ENCODE peak calls at places on chromosomes 12 and 14, in six cellular contexts. B is ELF-1; R is GDM1; L is NCI-H2171; G is lung; H is stimulated activated CD8-positive, alpha-beta memory T cell treated with anti-CD3 and anti-CD28 coated beads, Interleukin-15, amount 100 ng/mL, for 1 hour. Q is an unnamed sample.

GRCh38 chr12:50647479-50647878 is 116.4 kb upstream of the ATF1 start:
- DNase-seq in B (no peak), R (no peak), L (no peak), G (no peak), H (no peak), Q (no peak)

GRCh38 chr12:3150308-3150670 is 73.1 kb downstream of the TSPAN9 start:
- DNase-seq in B (no peak), R (no peak), L (no peak), G (no peak), H (no peak), Q (no peak)

GRCh38 chr12:53345486-53346195 is 9.5 kb upstream of the SP7 start:
- DNase-seq in B (no peak), R (no peak), L (peak), G (no peak), H (no peak), Q (peak)

GRCh38 chr14:70416717-70417349 is at the start of gene SYNJ2BP:
- DNase-seq in B (peak), R (peak), L (peak), G (peak), H (peak), Q (peak)

GRCh38 chr12:89863332-89863938 is 154.8 kb upstream of the ATP2B1 start:
- DNase-seq in B (no peak), R (no peak), L (no peak), G (no peak), H (peak), Q (no peak)

GRCh38 chr12:80710727-80711066 is 3.3 kb downstream of the MYF6 start:
- DNase-seq in B (no peak), R (no peak), L (no peak), G (no peak), H (no peak), Q (no peak)

GRCh38 chr12:96034631-96035282 is 630 bp downstream of the LTA4H start:
- DNase-seq in B (peak), R (no peak), L (no peak), G (peak), H (no peak), Q (peak)

GRCh38 chr14:54676822-54677708 is 110.1 kb downstream of the SAMD4A start:
- DNase-seq in B (peak), R (no peak), L (no peak), G (no peak), H (no peak), Q (peak)

GRCh38 chr12:79648872-79649271 is 41.9 kb downstream of the PAWR start:
- DNase-seq in B (no peak), R (no peak), L (no peak), G (no peak), H (no peak), Q (no peak)

GRCh38 chr12:52231305-52232232 is 1.5 kb upstream of the KRT7 start:
- DNase-seq in B (no peak), R (no peak), L (no peak), G (peak), H (no peak), Q (no peak)

GRCh38 chr12:22037952-22038351 is 8.1 kb upstream of the CMAS start:
- DNase-seq in B (no peak), R (no peak), L (no peak), G (no peak), H (no peak), Q (no peak)

GRCh38 chr14:62189698-62190097 is 427.5 kb downstream of the SNAPC1 start:
- DNase-seq in B (no peak), R (no peak), L (no peak), G (no peak), H (no peak), Q (no peak)

GRCh38 chr12:78120866-78121590 is 290.3 kb downstream of the NAV3 start:
- DNase-seq in B (no peak), R (no peak), L (no peak), G (no peak), H (no peak), Q (no peak)

GRCh38 chr12:3355378-3355900 is 135.6 kb upstream of the PRMT8 start:
- DNase-seq in B (no peak), R (no peak), L (no peak), G (no peak), H (no peak), Q (no peak)

GRCh38 chr14:33477752-33478151 is 473.1 kb downstream of the EGLN3 start:
- DNase-seq in B (peak), R (no peak), L (no peak), G (no peak), H (no peak), Q (peak)

GRCh38 chr14:68924392-68925158 is 54.5 kb downstream of the ACTN1 start:
- DNase-seq in B (peak), R (peak), L (no peak), G (no peak), H (no peak), Q (peak)

GRCh38 chr14:95480109-95480886 is 36.2 kb downstream of the SYNE3 start:
- DNase-seq in B (no peak), R (no peak), L (no peak), G (peak), H (no peak), Q (no peak)

GRCh38 chr12:110756611-110757010 is 13.9 kb upstream of the PPP1CC start:
- DNase-seq in B (no peak), R (no peak), L (no peak), G (no peak), H (no peak), Q (no peak)

GRCh38 chr12:18250313-18250916 is 10.9 kb upstream of the PIK3C2G start:
- DNase-seq in B (peak), R (no peak), L (peak), G (no peak), H (no peak), Q (peak)

GRCh38 chr12:28108599-28108998 is 81.7 kb upstream of the CCDC91 start:
- DNase-seq in B (no peak), R (no peak), L (no peak), G (no peak), H (no peak), Q (no peak)

GRCh38 chr12:3432176-3432742 is 58.7 kb upstream of the PRMT8 start:
- DNase-seq in B (peak), R (no peak), L (no peak), G (no peak), H (no peak), Q (peak)

GRCh38 chr12:13841358-13841757 is 140.0 kb downstream of the GRIN2B start:
- DNase-seq in B (no peak), R (no peak), L (no peak), G (no peak), H (no peak), Q (no peak)

GRCh38 chr12:3727877-3728632 is 24.9 kb downstream of the CRACR2A start:
- DNase-seq in B (peak), R (no peak), L (peak), G (no peak), H (no peak), Q (peak)

GRCh38 chr12:52741378-52742195 is 35.6 kb downstream of the KRT76 start:
- DNase-seq in B (peak), R (peak), L (peak), G (peak), H (peak), Q (peak)

Q was measured in GM23338.